ENCODE peak calls at places on chromosomes 3 and 15, in seven cellular contexts. X is uterus, W is heart left ventricle, B is H1, F is HCT116, R is right lobe of liver, T is IMR-90. G is an unnamed sample.
A peak's percentile ranks its signal among the peaks of the same experiment; 100 is the strongest.

GRCh38 chr3:9183011-9183410 is 66.4 kb downstream of the SRGAP3 start:
- DNase-seq in X (no peak), W (no peak), B (no peak), F (no peak), R (no peak), T (no peak), G (no peak)

GRCh38 chr3:37028329-37028728 is 35.0 kb downstream of the MLH1 start:
- DNase-seq in X (peak; percentile 27), W (no peak), B (no peak), F (no peak), R (no peak), T (no peak), G (peak; percentile 40)

GRCh38 chr3:52004158-52004787 is 8.6 kb upstream of the RPL29 start:
- DNase-seq in X (no peak), W (peak; percentile 77), B (peak; percentile 76), F (no peak), R (no peak), T (peak; percentile 48), G (no peak)

GRCh38 chr15:67253517-67254237 is 784 bp downstream of the AAGAB start:
- DNase-seq in X (no peak), W (no peak), B (no peak), F (no peak), R (no peak), T (peak; percentile 31), G (no peak)

GRCh38 chr15:101362986-101363566 is 68.0 kb upstream of the SNRPA1 start:
- DNase-seq in X (no peak), W (no peak), B (peak; percentile 43), F (no peak), R (no peak), T (no peak), G (no peak)

GRCh38 chr3:120364821-120365220 is 15.7 kb upstream of the LRRC58 start:
- DNase-seq in X (no peak), W (no peak), B (no peak), F (no peak), R (no peak), T (peak; percentile 39), G (no peak)

GRCh38 chr3:192090586-192090985 is 629.6 kb downstream of the PYDC2 start:
- DNase-seq in X (no peak), W (no peak), B (peak; percentile 45), F (peak; percentile 24), R (no peak), T (no peak), G (no peak)

GRCh38 chr3:23697416-23697815 is 108.3 kb upstream of the UBE2E1 start:
- DNase-seq in X (no peak), W (no peak), B (no peak), F (no peak), R (no peak), T (no peak), G (no peak)

GRCh38 chr15:64783796-64784195 is 8.4 kb upstream of the RBPMS2 start:
- DNase-seq in X (no peak), W (no peak), B (no peak), F (no peak), R (no peak), T (no peak), G (no peak)

GRCh38 chr15:82921242-82921641 is 31.3 kb downstream of the HOMER2 start:
- DNase-seq in X (no peak), W (no peak), B (no peak), F (no peak), R (no peak), T (no peak), G (no peak)

GRCh38 chr3:12120374-12121140 is 38.2 kb downstream of the TIMP4 start:
- DNase-seq in X (peak; percentile 44), W (no peak), B (no peak), F (no peak), R (no peak), T (no peak), G (no peak)

GRCh38 chr15:90838066-90838465 is 30.3 kb upstream of the FURIN start:
- DNase-seq in X (no peak), W (no peak), B (no peak), F (no peak), R (no peak), T (no peak), G (no peak)

GRCh38 chr15:83848315-83849050 is 194.6 kb downstream of the ADAMTSL3 start:
- DNase-seq in X (no peak), W (no peak), B (no peak), F (no peak), R (no peak), T (peak; percentile 97), G (no peak)

GRCh38 chr15:45026646-45027045 is 3.7 kb downstream of the SORD start:
- DNase-seq in X (no peak), W (no peak), B (no peak), F (no peak), R (no peak), T (no peak), G (no peak)

GRCh38 chr3:189680723-189681122 is 49.5 kb downstream of the TP63 start:
- DNase-seq in X (no peak), W (no peak), B (no peak), F (no peak), R (no peak), T (no peak), G (no peak)

GRCh38 chr15:49876401-49877038 is 242.5 kb downstream of the ATP8B4 start:
- DNase-seq in X (peak; percentile 45), W (no peak), B (peak; percentile 49), F (peak; percentile 12), R (no peak), T (no peak), G (no peak)

GRCh38 chr3:33250712-33251111 is 26.5 kb upstream of the FBXL2 start:
- DNase-seq in X (no peak), W (no peak), B (no peak), F (no peak), R (no peak), T (peak; percentile 3), G (no peak)

GRCh38 chr15:75669191-75669878 is 21.6 kb downstream of the SNX33 start:
- DNase-seq in X (no peak), W (no peak), B (no peak), F (peak; percentile 86), R (no peak), T (peak; percentile 62), G (no peak)

GRCh38 chr3:170644711-170645110 is 58.8 kb upstream of the SLC7A14 start:
- DNase-seq in X (no peak), W (no peak), B (no peak), F (no peak), R (no peak), T (peak; percentile 15), G (no peak)

GRCh38 chr3:153357436-153357835 is 195.4 kb downstream of the RAP2B start:
- DNase-seq in X (no peak), W (no peak), B (no peak), F (no peak), R (no peak), T (no peak), G (no peak)

GRCh38 chr15:40217166-40217785 is 21.6 kb upstream of the PAK6 start:
- DNase-seq in X (peak; percentile 38), W (no peak), B (no peak), F (peak; percentile 68), R (no peak), T (peak; percentile 70), G (peak; percentile 49)

GRCh38 chr15:77656294-77656693 is 23.6 kb upstream of the LINGO1 start:
- DNase-seq in X (no peak), W (peak; percentile 48), B (no peak), F (no peak), R (no peak), T (no peak), G (no peak)

GRCh38 chr3:182233957-182234356 is 522.2 kb downstream of the SOX2 start:
- DNase-seq in X (no peak), W (no peak), B (no peak), F (no peak), R (no peak), T (no peak), G (no peak)

GRCh38 chr3:158768361-158768787 is 33.5 kb upstream of the MFSD1 start:
- DNase-seq in X (peak; percentile 60), W (peak; percentile 77), B (peak; percentile 53), F (no peak), R (no peak), T (peak; percentile 78), G (peak; percentile 63)
- H3K27ac ChIP-seq in X (peak overlapping the region; percentile 77), W (peak overlapping the region; percentile 66), B (no peak overlapping the region), F (no peak overlapping the region), R (peak overlapping the region; percentile 7), T (peak overlapping the region; percentile 96), G (no peak overlapping the region)

DNA sequence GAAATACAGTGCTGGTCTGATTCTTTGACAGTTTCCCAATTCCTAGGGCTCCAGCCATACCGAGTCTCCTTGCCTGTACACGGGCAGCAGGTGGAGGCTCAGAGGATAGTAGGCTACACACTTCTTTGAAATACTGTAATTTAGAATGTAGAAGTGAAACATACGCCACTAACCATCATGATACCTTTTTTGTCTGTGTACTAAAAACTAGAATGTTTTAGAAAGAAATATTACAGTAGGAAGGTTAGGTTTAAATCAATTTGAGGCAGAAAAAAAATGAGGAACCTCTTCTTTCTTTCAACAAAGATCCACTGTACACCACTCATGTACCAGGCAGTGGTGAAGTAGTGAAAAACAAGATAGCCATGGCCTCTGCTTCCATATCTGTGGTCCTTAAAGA is 354.7 kb downstream of the MCTP2 start:
- DNase-seq in X (no peak), W (no peak), B (no peak), F (no peak), R (no peak), T (no peak), G (no peak)
- H3K4me3 ChIP-seq in X (no peak overlapping the region), W (no peak overlapping the region), B (no peak overlapping the region), F (no peak overlapping the region), R (no peak overlapping the region), T (no peak overlapping the region), G (no peak overlapping the region)

DNA sequence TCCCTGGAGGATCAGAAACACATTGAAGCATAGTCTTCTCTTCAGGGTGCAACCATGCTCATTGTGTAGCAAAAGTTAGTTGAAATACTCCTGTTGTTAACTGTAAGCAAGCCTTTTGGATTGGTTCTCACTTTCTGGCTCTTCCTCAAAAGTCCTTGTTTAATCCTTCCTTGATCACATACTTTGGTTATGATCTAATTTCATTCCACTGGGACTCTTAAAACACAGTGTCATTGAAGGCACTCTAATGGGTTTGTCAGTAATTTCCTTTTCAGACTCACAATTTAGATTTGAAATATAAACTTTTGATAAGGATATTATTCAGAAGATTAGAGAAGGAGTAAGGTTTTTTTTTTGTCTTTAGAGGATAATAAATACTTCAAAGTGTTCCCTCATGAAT is 451.7 kb upstream of the SGO1 start:
- DNase-seq in X (no peak), W (no peak), B (no peak), F (no peak), R (no peak), T (peak; percentile 49), G (no peak)
- TF ChIP-seq POLR2A in X (no peak), W (no peak), B (no peak), F (no peak), R (no peak), T (no peak), G (no peak)

GRCh38 chr15:62495670-62496328 is 330.7 kb upstream of the C2CD4B start:
- DNase-seq in X (peak; percentile 81), W (no peak), B (no peak), F (no peak), R (no peak), T (peak; percentile 94), G (peak; percentile 41)

GRCh38 chr15:62488383-62488782 is 323.3 kb upstream of the C2CD4B start:
- DNase-seq in X (no peak), W (no peak), B (no peak), F (no peak), R (no peak), T (no peak), G (no peak)

GRCh38 chr15:62494144-62494543 is 329.1 kb upstream of the C2CD4B start:
- DNase-seq in X (no peak), W (no peak), B (no peak), F (no peak), R (no peak), T (no peak), G (no peak)

GRCh38 chr15:62492900-62493299 is 327.8 kb upstream of the C2CD4B start:
- DNase-seq in X (no peak), W (no peak), B (no peak), F (no peak), R (no peak), T (no peak), G (no peak)

GRCh38 chr15:62491642-62492041 is 326.6 kb upstream of the C2CD4B start:
- DNase-seq in X (no peak), W (no peak), B (no peak), F (no peak), R (no peak), T (peak; percentile 73), G (no peak)
- H3K27ac ChIP-seq in X (no peak overlapping the region), W (no peak overlapping the region), B (no peak overlapping the region), F (no peak overlapping the region), R (no peak overlapping the region), T (no peak overlapping the region), G (no peak overlapping the region)